ENCODE peak calls at places on chromosomes 12 and 14, in five cellular contexts. One of them, this sample, is unnamed.

GRCh38 chr14:23725980-23726746 is 90.0 kb downstream of the DHRS2 start:
- DNase-seq in stimulated activated CD4-positive, alpha-beta T cell treated with anti-CD3 and anti-CD28 coated beads, Interleukin-1b, Interleukin-23, amount 100 ng/mL, for 48 hours: no peak
- DNase-seq in HFFc6: no peak
- DNase-seq in ACHN: no peak
- DNase-seq in activated CD4-positive, alpha-beta T cell treated with anti-CD3 and anti-CD28 coated beads for 36 hours: no peak
- DNase-seq in this sample: no peak

GRCh38 chr14:52314521-52315354 is 626 bp downstream of the PTGER2 start:
- DNase-seq in stimulated activated CD4-positive, alpha-beta T cell treated with anti-CD3 and anti-CD28 coated beads, Interleukin-1b, Interleukin-23, amount 100 ng/mL, for 48 hours: peak
- DNase-seq in HFFc6: no peak
- DNase-seq in ACHN: peak
- DNase-seq in activated CD4-positive, alpha-beta T cell treated with anti-CD3 and anti-CD28 coated beads for 36 hours: peak
- DNase-seq in this sample: no peak

GRCh38 chr12:22377731-22378496 is 43.4 kb upstream of the ST8SIA1 start:
- DNase-seq in stimulated activated CD4-positive, alpha-beta T cell treated with anti-CD3 and anti-CD28 coated beads, Interleukin-1b, Interleukin-23, amount 100 ng/mL, for 48 hours: no peak
- DNase-seq in HFFc6: no peak
- DNase-seq in ACHN: no peak
- DNase-seq in activated CD4-positive, alpha-beta T cell treated with anti-CD3 and anti-CD28 coated beads for 36 hours: no peak
- DNase-seq in this sample: no peak

GRCh38 chr14:51953996-51954395 is 35.4 kb upstream of the RTRAF start:
- DNase-seq in stimulated activated CD4-positive, alpha-beta T cell treated with anti-CD3 and anti-CD28 coated beads, Interleukin-1b, Interleukin-23, amount 100 ng/mL, for 48 hours: no peak
- DNase-seq in HFFc6: no peak
- DNase-seq in ACHN: no peak
- DNase-seq in activated CD4-positive, alpha-beta T cell treated with anti-CD3 and anti-CD28 coated beads for 36 hours: no peak
- DNase-seq in this sample: no peak

GRCh38 chr12:84069699-84070098 is 842.9 kb downstream of the SLC6A15 start:
- DNase-seq in stimulated activated CD4-positive, alpha-beta T cell treated with anti-CD3 and anti-CD28 coated beads, Interleukin-1b, Interleukin-23, amount 100 ng/mL, for 48 hours: no peak
- DNase-seq in HFFc6: peak
- DNase-seq in ACHN: no peak
- DNase-seq in activated CD4-positive, alpha-beta T cell treated with anti-CD3 and anti-CD28 coated beads for 36 hours: no peak
- DNase-seq in this sample: peak

GRCh38 chr14:69342928-69343525 is 55.1 kb downstream of the ERH start:
- DNase-seq in stimulated activated CD4-positive, alpha-beta T cell treated with anti-CD3 and anti-CD28 coated beads, Interleukin-1b, Interleukin-23, amount 100 ng/mL, for 48 hours: no peak
- DNase-seq in HFFc6: no peak
- DNase-seq in ACHN: no peak
- DNase-seq in activated CD4-positive, alpha-beta T cell treated with anti-CD3 and anti-CD28 coated beads for 36 hours: no peak
- DNase-seq in this sample: no peak

GRCh38 chr14:70808402-70809237 is 693 bp downstream of the MAP3K9 start:
- DNase-seq in stimulated activated CD4-positive, alpha-beta T cell treated with anti-CD3 and anti-CD28 coated beads, Interleukin-1b, Interleukin-23, amount 100 ng/mL, for 48 hours: peak
- DNase-seq in HFFc6: no peak
- DNase-seq in ACHN: peak
- DNase-seq in activated CD4-positive, alpha-beta T cell treated with anti-CD3 and anti-CD28 coated beads for 36 hours: peak
- DNase-seq in this sample: no peak

GRCh38 chr12:20798561-20798960 is 11.9 kb upstream of the SLCO1B3 start:
- DNase-seq in stimulated activated CD4-positive, alpha-beta T cell treated with anti-CD3 and anti-CD28 coated beads, Interleukin-1b, Interleukin-23, amount 100 ng/mL, for 48 hours: no peak
- DNase-seq in HFFc6: no peak
- DNase-seq in ACHN: peak
- DNase-seq in activated CD4-positive, alpha-beta T cell treated with anti-CD3 and anti-CD28 coated beads for 36 hours: no peak
- DNase-seq in this sample: no peak

GRCh38 chr12:124814741-124815613 is 48.7 kb downstream of the SCARB1 start:
- DNase-seq in stimulated activated CD4-positive, alpha-beta T cell treated with anti-CD3 and anti-CD28 coated beads, Interleukin-1b, Interleukin-23, amount 100 ng/mL, for 48 hours: no peak
- DNase-seq in HFFc6: no peak
- DNase-seq in ACHN: no peak
- DNase-seq in activated CD4-positive, alpha-beta T cell treated with anti-CD3 and anti-CD28 coated beads for 36 hours: no peak
- DNase-seq in this sample: no peak

GRCh38 chr14:104343690-104344640 is 205.6 kb downstream of the KIF26A start:
- DNase-seq in stimulated activated CD4-positive, alpha-beta T cell treated with anti-CD3 and anti-CD28 coated beads, Interleukin-1b, Interleukin-23, amount 100 ng/mL, for 48 hours: no peak
- DNase-seq in HFFc6: no peak
- DNase-seq in ACHN: no peak
- DNase-seq in activated CD4-positive, alpha-beta T cell treated with anti-CD3 and anti-CD28 coated beads for 36 hours: no peak
- DNase-seq in this sample: no peak

GRCh38 chr14:76113691-76114090 is 38.0 kb upstream of the GPATCH2L start:
- DNase-seq in stimulated activated CD4-positive, alpha-beta T cell treated with anti-CD3 and anti-CD28 coated beads, Interleukin-1b, Interleukin-23, amount 100 ng/mL, for 48 hours: no peak
- DNase-seq in HFFc6: no peak
- DNase-seq in ACHN: no peak
- DNase-seq in activated CD4-positive, alpha-beta T cell treated with anti-CD3 and anti-CD28 coated beads for 36 hours: no peak
- DNase-seq in this sample: no peak

GRCh38 chr14:105116451-105117256 is 51.4 kb upstream of the GPR132 start:
- DNase-seq in stimulated activated CD4-positive, alpha-beta T cell treated with anti-CD3 and anti-CD28 coated beads, Interleukin-1b, Interleukin-23, amount 100 ng/mL, for 48 hours: no peak
- DNase-seq in HFFc6: no peak
- DNase-seq in ACHN: no peak
- DNase-seq in activated CD4-positive, alpha-beta T cell treated with anti-CD3 and anti-CD28 coated beads for 36 hours: no peak
- DNase-seq in this sample: no peak

GRCh38 chr12:76518699-76519098 is 40.9 kb downstream of the OSBPL8 start:
- DNase-seq in stimulated activated CD4-positive, alpha-beta T cell treated with anti-CD3 and anti-CD28 coated beads, Interleukin-1b, Interleukin-23, amount 100 ng/mL, for 48 hours: no peak
- DNase-seq in HFFc6: no peak
- DNase-seq in ACHN: no peak
- DNase-seq in activated CD4-positive, alpha-beta T cell treated with anti-CD3 and anti-CD28 coated beads for 36 hours: no peak
- DNase-seq in this sample: no peak

GRCh38 chr12:52860102-52860838 is 11.5 kb upstream of the KRT78 start:
- DNase-seq in stimulated activated CD4-positive, alpha-beta T cell treated with anti-CD3 and anti-CD28 coated beads, Interleukin-1b, Interleukin-23, amount 100 ng/mL, for 48 hours: no peak
- DNase-seq in HFFc6: peak
- DNase-seq in ACHN: peak
- DNase-seq in activated CD4-positive, alpha-beta T cell treated with anti-CD3 and anti-CD28 coated beads for 36 hours: no peak
- DNase-seq in this sample: no peak

GRCh38 chr12:55612646-55613045 is 24.0 kb upstream of the OR10P1 start:
- DNase-seq in stimulated activated CD4-positive, alpha-beta T cell treated with anti-CD3 and anti-CD28 coated beads, Interleukin-1b, Interleukin-23, amount 100 ng/mL, for 48 hours: no peak
- DNase-seq in HFFc6: no peak
- DNase-seq in ACHN: no peak
- DNase-seq in activated CD4-positive, alpha-beta T cell treated with anti-CD3 and anti-CD28 coated beads for 36 hours: no peak
- DNase-seq in this sample: no peak

GRCh38 chr12:116384629-116385485 is 107.4 kb upstream of the MED13L start:
- DNase-seq in stimulated activated CD4-positive, alpha-beta T cell treated with anti-CD3 and anti-CD28 coated beads, Interleukin-1b, Interleukin-23, amount 100 ng/mL, for 48 hours: no peak
- DNase-seq in HFFc6: no peak
- DNase-seq in ACHN: no peak
- DNase-seq in activated CD4-positive, alpha-beta T cell treated with anti-CD3 and anti-CD28 coated beads for 36 hours: no peak
- DNase-seq in this sample: no peak

GRCh38 chr12:49154221-49154620 is 23.0 kb upstream of the TUBA1B start:
- DNase-seq in stimulated activated CD4-positive, alpha-beta T cell treated with anti-CD3 and anti-CD28 coated beads, Interleukin-1b, Interleukin-23, amount 100 ng/mL, for 48 hours: no peak
- DNase-seq in HFFc6: no peak
- DNase-seq in ACHN: no peak
- DNase-seq in activated CD4-positive, alpha-beta T cell treated with anti-CD3 and anti-CD28 coated beads for 36 hours: no peak
- DNase-seq in this sample: no peak

GRCh38 chr14:52906141-52906601 is 44.7 kb downstream of the FERMT2 start:
- DNase-seq in stimulated activated CD4-positive, alpha-beta T cell treated with anti-CD3 and anti-CD28 coated beads, Interleukin-1b, Interleukin-23, amount 100 ng/mL, for 48 hours: no peak
- DNase-seq in HFFc6: peak
- DNase-seq in ACHN: peak
- DNase-seq in activated CD4-positive, alpha-beta T cell treated with anti-CD3 and anti-CD28 coated beads for 36 hours: no peak
- DNase-seq in this sample: peak

GRCh38 chr12:30088259-30088995 is 304.7 kb upstream of the TMTC1 start:
- DNase-seq in stimulated activated CD4-positive, alpha-beta T cell treated with anti-CD3 and anti-CD28 coated beads, Interleukin-1b, Interleukin-23, amount 100 ng/mL, for 48 hours: no peak
- DNase-seq in HFFc6: no peak
- DNase-seq in ACHN: no peak
- DNase-seq in activated CD4-positive, alpha-beta T cell treated with anti-CD3 and anti-CD28 coated beads for 36 hours: no peak
- DNase-seq in this sample: no peak

GRCh38 chr14:102140027-102140749 is 491 bp downstream of the WDR20 start:
- DNase-seq in stimulated activated CD4-positive, alpha-beta T cell treated with anti-CD3 and anti-CD28 coated beads, Interleukin-1b, Interleukin-23, amount 100 ng/mL, for 48 hours: peak
- DNase-seq in HFFc6: peak
- DNase-seq in ACHN: peak
- DNase-seq in activated CD4-positive, alpha-beta T cell treated with anti-CD3 and anti-CD28 coated beads for 36 hours: peak
- DNase-seq in this sample: no peak

GRCh38 chr12:96015672-96016071 is 19.5 kb upstream of the HAL start:
- DNase-seq in stimulated activated CD4-positive, alpha-beta T cell treated with anti-CD3 and anti-CD28 coated beads, Interleukin-1b, Interleukin-23, amount 100 ng/mL, for 48 hours: no peak
- DNase-seq in HFFc6: peak
- DNase-seq in ACHN: peak
- DNase-seq in activated CD4-positive, alpha-beta T cell treated with anti-CD3 and anti-CD28 coated beads for 36 hours: peak
- DNase-seq in this sample: no peak

GRCh38 chr12:47910486-47910885 is 5.7 kb upstream of the VDR start:
- DNase-seq in stimulated activated CD4-positive, alpha-beta T cell treated with anti-CD3 and anti-CD28 coated beads, Interleukin-1b, Interleukin-23, amount 100 ng/mL, for 48 hours: no peak
- DNase-seq in HFFc6: peak
- DNase-seq in ACHN: no peak
- DNase-seq in activated CD4-positive, alpha-beta T cell treated with anti-CD3 and anti-CD28 coated beads for 36 hours: no peak
- DNase-seq in this sample: no peak

GRCh38 chr14:24259282-24260025 is 3.5 kb downstream of the TGM1 start:
- DNase-seq in stimulated activated CD4-positive, alpha-beta T cell treated with anti-CD3 and anti-CD28 coated beads, Interleukin-1b, Interleukin-23, amount 100 ng/mL, for 48 hours: no peak
- DNase-seq in HFFc6: no peak
- DNase-seq in ACHN: peak
- DNase-seq in activated CD4-positive, alpha-beta T cell treated with anti-CD3 and anti-CD28 coated beads for 36 hours: no peak
- DNase-seq in this sample: no peak

This sample was measured in HS-5.